ENCODE peak calls at places on chromosomes 12 and 14, in ten cellular contexts. R, H, M, T, F, D, I, N, S and G are unnamed samples.

GRCh38 chr12:59317598-59317997 is 278.2 kb upstream of the SLC16A7 start:
- DNase-seq in T (no peak), R (no peak), D (no peak), F (peak), I (no peak), H (no peak), N (no peak), M (no peak), S (no peak), G (no peak)

GRCh38 chr14:86777950-86778602 is 1214.9 kb downstream of the GALC start:
- DNase-seq in D (no peak), S (no peak), N (peak), I (no peak), R (no peak), F (no peak), M (no peak), T (no peak), H (no peak), G (no peak)

GRCh38 chr14:52031781-52032180 is 37.1 kb downstream of the NID2 start:
- DNase-seq in F (no peak), N (peak), H (no peak), M (no peak), D (no peak), R (no peak), T (no peak), S (no peak), I (no peak), G (no peak)

GRCh38 chr12:80858356-80858755 is 79.4 kb downstream of the LIN7A start:
- DNase-seq in S (no peak), M (no peak), R (no peak), N (no peak), T (no peak), I (no peak), H (no peak), D (no peak), F (no peak), G (no peak)

GRCh38 chr12:19261773-19262172 is 132.2 kb downstream of the PLEKHA5 start:
- DNase-seq in T (no peak), D (no peak), N (no peak), R (no peak), I (no peak), S (no peak), H (no peak), F (no peak), M (no peak), G (no peak)

GRCh38 chr12:52235001-52235760 is 2.1 kb downstream of the KRT7 start:
- DNase-seq in R (no peak), I (no peak), T (no peak), D (no peak), M (no peak), S (no peak), N (no peak), H (no peak), F (no peak), G (no peak)

GRCh38 chr12:32039917-32040575 is 66.6 kb upstream of the BICD1 start:
- DNase-seq in R (no peak), H (no peak), S (no peak), F (peak), T (no peak), I (no peak), M (no peak), D (no peak), N (no peak), G (no peak)

GRCh38 chr12:104305349-104305748 is 1.8 kb downstream of the EID3 start:
- DNase-seq in F (no peak), M (no peak), R (no peak), T (no peak), I (no peak), H (no peak), N (no peak), D (no peak), S (no peak), G (no peak)

GRCh38 chr12:94740601-94741362 is 90.4 kb upstream of the TMCC3 start:
- DNase-seq in D (no peak), S (no peak), H (no peak), N (no peak), R (no peak), I (no peak), T (no peak), M (no peak), F (peak), G (no peak)

GRCh38 chr12:88036368-88036965 is 7.3 kb upstream of the C12orf50 start:
- DNase-seq in T (no peak), M (no peak), I (no peak), R (no peak), F (no peak), S (no peak), H (no peak), D (peak), N (peak), G (no peak)